ENCODE peak calls at places on chromosomes 3 and 15, in six cellular contexts. D is AG04450, G is sigmoid colon, L is body of pancreas, E is kidney epithelial cell, M is brain microvascular endothelial cell. H is an unnamed sample. For H3K27me3, the result is how much of the 10 kb centered on the place peaks cover.

GRCh38 chr3:14980689-14981088 is 33.3 kb downstream of the NR2C2 start:
- DNase-seq in D (no peak), G (no peak), L (no peak), E (no peak), M (no peak), H (no peak)

GRCh38 chr3:181705081-181705480 is 6.6 kb upstream of the SOX2 start:
- DNase-seq in D (no peak), G (no peak), L (no peak), E (no peak), M (no peak), H (no peak)

GRCh38 chr3:12953201-12953712 is 111.9 kb upstream of the RPL32 start:
- DNase-seq in D (no peak), G (no peak), L (no peak), E (no peak), M (no peak), H (no peak)

GRCh38 chr3:98232489-98232888 is 31.6 kb upstream of the OR5H6 start:
- DNase-seq in D (no peak), G (no peak), L (no peak), E (no peak), M (no peak), H (no peak)

GRCh38 chr15:38878946-38879345 is 314.3 kb upstream of the RASGRP1 start:
- DNase-seq in D (no peak), G (no peak), L (peak), E (no peak), M (no peak), H (no peak)

GRCh38 chr15:98599911-98600685 is 48.2 kb upstream of the IGF1R start:
- DNase-seq in D (peak), G (no peak), L (peak), E (no peak), M (peak), H (no peak)

GRCh38 chr3:150372320-150373118 is 35.6 kb upstream of the TSC22D2 start:
- DNase-seq in D (no peak), G (no peak), L (no peak), E (no peak), M (no peak), H (no peak)

GRCh38 chr3:140709751-140710150 is 31.9 kb downstream of the TRIM42 start:
- DNase-seq in D (no peak), G (no peak), L (no peak), E (no peak), M (no peak), H (no peak)

GRCh38 chr3:188595890-188596376 is 442.0 kb downstream of the LPP start:
- DNase-seq in D (peak), G (no peak), L (no peak), E (no peak), M (no peak), H (peak)

GRCh38 chr3:157913751-157914150 is 192.5 kb downstream of the SHOX2 start:
- DNase-seq in D (no peak), G (no peak), L (no peak), E (no peak), M (no peak), H (peak)

GRCh38 chr3:133548090-133548489 is 25.4 kb upstream of the CDV3 start:
- DNase-seq in D (no peak), G (no peak), L (no peak), E (no peak), M (no peak), H (no peak)

GRCh38 chr15:26838742-26839460 is 28.0 kb upstream of the GABRA5 start:
- DNase-seq in D (no peak), G (no peak), L (no peak), E (no peak), M (no peak), H (no peak)

GRCh38 chr3:155871746-155872158 is 1.3 kb downstream of the GMPS start:
- DNase-seq in D (no peak), G (no peak), L (no peak), E (no peak), M (no peak), H (no peak)

GRCh38 chr15:40957581-40958051 is 4.3 kb downstream of the CHAC1 start:
- DNase-seq in D (no peak), G (peak), L (peak), E (no peak), M (no peak), H (no peak)

GRCh38 chr3:80993241-80993945 is 768.1 kb downstream of the GBE1 start:
- DNase-seq in D (no peak), G (no peak), L (no peak), E (no peak), M (no peak), H (no peak)

GRCh38 chr3:24454862-24455261 is 39.8 kb downstream of the THRB start:
- DNase-seq in D (no peak), G (no peak), L (no peak), E (no peak), M (no peak), H (no peak)

GRCh38 chr3:106765342-106765741 is 611.9 kb upstream of the CCDC54 start:
- DNase-seq in D (peak), G (no peak), L (no peak), E (peak), M (peak), H (no peak)

GRCh38 chr15:66294157-66294931 is 976 bp downstream of the DIS3L start:
- DNase-seq in D (peak), G (no peak), L (peak), E (peak), M (peak), H (peak)

GRCh38 chr3:139533781-139534443 is 5.6 kb downstream of the RBP1 start:
- DNase-seq in D (peak), G (no peak), L (peak), E (no peak), M (peak), H (peak)

GRCh38 chr3:42632146-42632545 is 21.4 kb upstream of the ZBTB47 start:
- DNase-seq in D (no peak), G (no peak), L (no peak), E (no peak), M (no peak), H (no peak)

GRCh38 chr3:42633544-42633943 is 20.0 kb upstream of the ZBTB47 start:
- DNase-seq in D (no peak), G (no peak), L (no peak), E (no peak), M (no peak), H (no peak)

GRCh38 chr3:42637001-42637400 is 16.5 kb upstream of the ZBTB47 start:
- DNase-seq in D (no peak), G (no peak), L (no peak), E (no peak), M (no peak), H (no peak)

GRCh38 chr3:42638339-42638842 is 15.1 kb upstream of the ZBTB47 start:
- DNase-seq in D (no peak), G (no peak), L (no peak), E (no peak), M (no peak), H (no peak)

GRCh38 chr3:42635111-42635510 is 18.4 kb upstream of the ZBTB47 start:
- DNase-seq in D (no peak), G (no peak), L (no peak), E (no peak), M (no peak), H (no peak)
- TF ChIP-seq CTCF in D (peak), G (no peak), L (no peak), E (no peak), M (peak), H (no peak)

GRCh38 chr15:43071451-43071850 is 34.4 kb downstream of the UBR1 start:
- DNase-seq in D (no peak), G (no peak), L (no peak), E (no peak), M (no peak), H (no peak)

GRCh38 chr15:43067717-43068461 is 37.9 kb downstream of the UBR1 start:
- DNase-seq in D (no peak), G (no peak), L (no peak), E (no peak), M (peak), H (no peak)

GRCh38 chr15:43070249-43070648 is 35.6 kb downstream of the UBR1 start:
- DNase-seq in D (no peak), G (no peak), L (no peak), E (no peak), M (no peak), H (no peak)

GRCh38 chr15:43070893-43071292 is 34.9 kb downstream of the UBR1 start:
- DNase-seq in D (no peak), G (no peak), L (no peak), E (no peak), M (no peak), H (no peak)
- H3K4me3 ChIP-seq in D (no peak), G (no peak), L (no peak), E (no peak), M (no peak), H (no peak)

DNA sequence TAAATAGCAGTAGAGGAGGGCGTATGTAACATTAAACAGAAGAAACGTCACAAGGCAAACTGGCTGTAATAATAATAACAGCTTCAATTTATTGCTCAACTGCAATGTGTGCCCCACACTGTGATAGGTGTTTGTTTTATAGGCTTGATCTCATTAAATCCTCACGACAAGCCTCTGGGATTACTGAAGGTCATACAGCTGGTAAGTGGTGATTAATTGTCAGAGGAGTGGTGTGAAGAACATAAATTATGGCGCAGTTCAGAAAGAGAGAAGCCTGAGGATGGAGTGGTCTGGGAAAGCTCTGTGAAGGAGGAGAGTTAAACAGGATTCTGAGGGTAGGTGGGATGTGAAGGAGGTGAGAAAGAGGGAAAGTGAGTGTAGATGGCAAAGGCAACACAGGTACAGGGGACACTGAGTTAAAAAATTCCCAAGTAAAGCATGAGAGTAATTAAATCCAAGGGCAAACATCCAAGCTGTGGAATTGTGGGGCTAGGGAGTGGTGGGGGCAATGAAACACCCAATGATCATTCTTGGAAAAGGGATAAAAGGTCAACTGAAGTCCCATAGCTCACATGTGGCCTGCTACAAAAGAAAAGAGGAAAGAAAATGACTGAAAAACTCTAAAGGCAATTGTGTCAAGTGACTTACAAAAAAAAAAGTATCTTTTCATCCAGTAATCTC is 16.5 kb upstream of the GLCE start:
- DNase-seq in D (no peak), G (no peak), L (no peak), E (no peak), M (no peak), H (no peak)
- H3K27me3 ChIP-seq in D (under half), G (under half), L (under half), E (under half), M (under half), H (under half)

GRCh38 chr15:60477991-60478632 is 830 bp downstream of the ICE2 start:
- DNase-seq in D (no peak), G (no peak), L (no peak), E (no peak), M (peak), H (no peak)

GRCh38 chr15:60479361-60479684 is 381 bp upstream of the ICE2 start:
- DNase-seq in D (no peak), G (no peak), L (no peak), E (no peak), M (no peak), H (no peak)

GRCh38 chr15:60479711-60480110 is 769 bp upstream of the ICE2 start:
- DNase-seq in D (no peak), G (no peak), L (no peak), E (no peak), M (no peak), H (no peak)

GRCh38 chr15:60480149-60480548 is 1.2 kb upstream of the ICE2 start:
- DNase-seq in D (no peak), G (no peak), L (no peak), E (no peak), M (no peak), H (no peak)

GRCh38 chr15:60478633-60479360 is at the start of gene ICE2:
- DNase-seq in D (peak), G (peak), L (peak), E (peak), M (peak), H (peak)
- TF ChIP-seq CTCF in D (peak), G (no peak), L (no peak), E (no peak), M (no peak), H (peak)

DNA sequence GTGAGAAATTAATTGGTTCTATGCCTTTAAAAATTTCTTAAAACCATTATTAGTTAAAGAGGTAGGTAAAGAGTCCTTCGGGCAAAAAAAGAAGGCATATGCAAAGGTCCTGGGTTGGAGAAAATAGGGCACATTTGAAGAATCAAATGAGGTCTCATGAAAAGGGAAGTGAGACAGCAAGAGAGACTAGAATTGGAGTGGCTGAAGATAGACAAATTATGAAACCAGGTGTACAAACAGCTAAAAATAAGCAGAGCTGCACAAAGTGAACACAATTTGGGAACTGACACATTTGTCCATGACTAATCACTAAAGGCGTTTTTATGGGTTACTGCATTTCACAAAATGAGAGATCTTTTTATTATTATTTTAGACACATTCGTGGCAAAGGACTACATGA is 581.2 kb downstream of the PYDC2 start:
- DNase-seq in D (no peak), G (no peak), L (no peak), E (no peak), M (no peak), H (no peak)
- H3K4me3 ChIP-seq in D (no peak), G (no peak), L (no peak), E (no peak), M (no peak), H (no peak)

GRCh38 chr15:64127521-64128275 is 23.8 kb upstream of the SNX22 start:
- DNase-seq in D (no peak), G (no peak), L (no peak), E (no peak), M (no peak), H (no peak)
- H3K27me3 ChIP-seq in D (under half), G (under half), L (under half), E (under half), M (under half), H (under half)

DNA sequence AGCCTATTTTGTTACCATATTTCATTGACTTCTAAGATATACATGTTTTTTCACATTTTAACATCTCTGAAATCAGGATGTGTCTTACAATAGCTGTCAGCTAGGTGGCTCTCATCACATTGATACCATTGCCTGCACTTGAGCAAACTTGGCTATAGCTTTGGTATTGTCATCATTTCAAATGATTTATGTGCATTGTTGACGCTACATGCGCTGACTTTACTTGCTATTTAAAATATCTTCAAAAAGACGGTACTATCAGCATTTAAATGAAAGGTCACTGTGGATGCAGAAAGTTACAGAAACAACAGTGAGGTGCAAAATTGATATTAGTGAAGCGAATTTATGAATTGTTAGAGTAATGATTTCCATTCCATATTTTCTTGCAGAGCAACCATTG is 54.0 kb upstream of the ABHD2 start:
- DNase-seq in D (no peak), G (no peak), L (no peak), E (no peak), M (peak), H (no peak)
- TF ChIP-seq CTCF in D (peak), G (no peak), L (no peak), E (peak), M (peak), H (peak)

GRCh38 chr3:112364291-112364690 is 31.3 kb downstream of the CD200 start:
- DNase-seq in D (no peak), G (no peak), L (no peak), E (no peak), M (no peak), H (no peak)

GRCh38 chr3:112365636-112366035 is 32.7 kb downstream of the CD200 start:
- DNase-seq in D (no peak), G (no peak), L (no peak), E (peak), M (peak), H (no peak)

GRCh38 chr3:112366428-112366931 is 33.5 kb downstream of the CD200 start:
- DNase-seq in D (no peak), G (no peak), L (no peak), E (no peak), M (no peak), H (no peak)

GRCh38 chr3:112362221-112362620 is 29.3 kb downstream of the CD200 start:
- DNase-seq in D (no peak), G (no peak), L (no peak), E (no peak), M (no peak), H (no peak)

DNA sequence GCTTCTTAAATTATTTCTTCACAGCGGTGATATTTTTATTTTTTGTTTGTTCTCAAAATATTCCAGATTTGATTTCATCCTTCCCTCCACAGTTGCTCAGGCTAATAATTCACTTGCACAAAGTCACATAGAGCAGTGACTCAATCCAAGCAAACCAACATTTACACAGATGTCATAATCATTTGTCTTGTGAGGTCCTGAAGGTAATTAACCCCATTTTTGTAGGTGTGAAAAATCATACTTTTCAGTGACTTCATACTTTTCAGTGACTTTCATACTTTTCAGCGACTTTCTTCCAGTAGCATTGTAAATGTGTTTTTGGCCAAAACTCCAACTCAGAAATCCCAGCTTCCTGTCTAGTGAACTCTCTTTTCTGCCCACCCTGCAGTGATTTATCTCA is 32.1 kb downstream of the CD200 start:
- DNase-seq in D (no peak), G (no peak), L (no peak), E (no peak), M (no peak), H (no peak)
- H3K4me3 ChIP-seq in D (no peak), G (no peak), L (no peak), E (no peak), M (no peak), H (no peak)